ENCODE peak calls at places on chromosomes 7 and 10, in four cellular contexts. One of them, this sample, is unnamed.
A peak's percentile ranks its signal among the peaks of the same experiment; 100 is the strongest.

GRCh38 chr7:8418627-8419245 is 14.7 kb upstream of the NXPH1 start:
- DNase-seq in AG04450: peak; percentile 3
- DNase-seq in GF-D8: no peak
- DNase-seq in T follicular helper cell: peak; percentile 31
- DNase-seq in this sample: peak; percentile 6

GRCh38 chr7:5284304-5285281 is 1.9 kb downstream of the SLC29A4 start:
- DNase-seq in AG04450: no peak
- DNase-seq in GF-D8: no peak
- DNase-seq in T follicular helper cell: no peak
- DNase-seq in this sample: no peak

GRCh38 chr7:114574384-114574783 is 159.8 kb downstream of the FOXP2 start:
- DNase-seq in AG04450: no peak
- DNase-seq in GF-D8: no peak
- DNase-seq in T follicular helper cell: no peak
- DNase-seq in this sample: no peak

GRCh38 chr7:111012799-111013675 is 77.9 kb upstream of the LRRN3 start:
- DNase-seq in AG04450: no peak
- DNase-seq in GF-D8: no peak
- DNase-seq in T follicular helper cell: no peak
- DNase-seq in this sample: no peak

GRCh38 chr7:98075801-98076200 is 30.9 kb upstream of the LMTK2 start:
- DNase-seq in AG04450: no peak
- DNase-seq in GF-D8: no peak
- DNase-seq in T follicular helper cell: no peak
- DNase-seq in this sample: no peak

GRCh38 chr10:75191821-75192568 is 18.6 kb upstream of the VDAC2 start:
- DNase-seq in AG04450: peak; percentile 73
- DNase-seq in GF-D8: no peak
- DNase-seq in T follicular helper cell: no peak
- DNase-seq in this sample: no peak

GRCh38 chr10:7264313-7264741 is 146.5 kb downstream of the SFMBT2 start:
- DNase-seq in AG04450: no peak
- DNase-seq in GF-D8: no peak
- DNase-seq in T follicular helper cell: no peak
- DNase-seq in this sample: no peak

GRCh38 chr10:99709480-99710229 is 22.3 kb downstream of the COX15 start:
- DNase-seq in AG04450: no peak
- DNase-seq in GF-D8: no peak
- DNase-seq in T follicular helper cell: no peak
- DNase-seq in this sample: no peak

GRCh38 chr10:24651923-24652322 is 71.8 kb downstream of the ARHGAP21 start:
- DNase-seq in AG04450: no peak
- DNase-seq in GF-D8: no peak
- DNase-seq in T follicular helper cell: no peak
- DNase-seq in this sample: no peak

GRCh38 chr7:41404375-41405074 is 298.4 kb downstream of the INHBA start:
- DNase-seq in AG04450: no peak
- DNase-seq in GF-D8: no peak
- DNase-seq in T follicular helper cell: no peak
- DNase-seq in this sample: no peak

GRCh38 chr7:951881-952547 is 2.5 kb downstream of the ADAP1 start:
- DNase-seq in AG04450: no peak
- DNase-seq in GF-D8: no peak
- DNase-seq in T follicular helper cell: no peak
- DNase-seq in this sample: no peak

GRCh38 chr7:815284-816216 is 16.7 kb upstream of the SUN1 start:
- DNase-seq in AG04450: no peak
- DNase-seq in GF-D8: no peak
- DNase-seq in T follicular helper cell: no peak
- DNase-seq in this sample: no peak

GRCh38 chr7:23672033-23672432 is 8.0 kb upstream of the FAM221A start:
- DNase-seq in AG04450: no peak
- DNase-seq in GF-D8: no peak
- DNase-seq in T follicular helper cell: no peak
- DNase-seq in this sample: no peak

GRCh38 chr7:101390901-101391301 is 28.2 kb downstream of the COL26A1 start:
- DNase-seq in AG04450: no peak
- DNase-seq in GF-D8: peak; percentile 77
- DNase-seq in T follicular helper cell: no peak
- DNase-seq in this sample: no peak

GRCh38 chr10:48469516-48470020 is 135.3 kb downstream of the ARHGAP22 start:
- DNase-seq in AG04450: no peak
- DNase-seq in GF-D8: no peak
- DNase-seq in T follicular helper cell: no peak
- DNase-seq in this sample: no peak

GRCh38 chr10:86770412-86770960 is 14.1 kb downstream of the BMPR1A start:
- DNase-seq in AG04450: no peak
- DNase-seq in GF-D8: no peak
- DNase-seq in T follicular helper cell: no peak
- DNase-seq in this sample: no peak

GRCh38 chr7:157905740-157906461 is 569.1 kb downstream of the DNAJB6 start:
- DNase-seq in AG04450: no peak
- DNase-seq in GF-D8: no peak
- DNase-seq in T follicular helper cell: no peak
- DNase-seq in this sample: no peak